ENCODE peak calls at places on chromosome 12, in six cellular contexts. S is aorta, D is MM.1S, W is vagina, R is HFF-Myc, L is cardiac fibroblast. U is an unnamed sample.
A peak's percentile ranks its signal among the peaks of the same experiment; 100 is the strongest.

GRCh38 chr12:122021822-122022392 is at the start of gene BCL7A:
- DNase-seq in R (no peak), W (no peak), L (peak; percentile 77), D (peak; percentile 9), S (peak; percentile 86), U (no peak)

GRCh38 chr12:72511493-72511892 is 239.3 kb downstream of the TRHDE start:
- DNase-seq in L (no peak), W (no peak), D (no peak), R (no peak), S (no peak), U (no peak)

GRCh38 chr12:87332987-87333761 is 696.0 kb downstream of the C12orf50 start:
- DNase-seq in D (no peak), R (no peak), W (no peak), S (no peak), L (no peak), U (no peak)

GRCh38 chr12:54891717-54892478 is 37.6 kb downstream of the MUCL1 start:
- DNase-seq in L (no peak), S (no peak), R (no peak), D (no peak), W (no peak), U (peak; percentile 27)

GRCh38 chr12:2236501-2237294 is 183.9 kb downstream of the CACNA1C start:
- DNase-seq in W (no peak), D (no peak), S (no peak), L (no peak), R (no peak), U (no peak)

GRCh38 chr12:28026701-28027100 is 54.2 kb upstream of the PTHLH start:
- DNase-seq in R (no peak), D (no peak), S (no peak), W (no peak), L (no peak), U (no peak)

GRCh38 chr12:131434208-131435125 is 276.4 kb upstream of the SFSWAP start:
- DNase-seq in L (no peak), R (no peak), W (no peak), S (no peak), D (no peak), U (no peak)

GRCh38 chr12:122681814-122682213 is 21.3 kb downstream of the HCAR2 start:
- DNase-seq in S (no peak), L (peak; percentile 60), R (no peak), W (no peak), D (no peak), U (no peak)

GRCh38 chr12:53279888-53280498 is 11.9 kb downstream of the ESPL1 start:
- DNase-seq in L (no peak), W (no peak), D (no peak), S (no peak), R (no peak), U (no peak)

GRCh38 chr12:122250536-122250935 is 15.8 kb downstream of the VPS33A start:
- DNase-seq in D (no peak), R (no peak), L (no peak), S (no peak), W (no peak), U (no peak)

GRCh38 chr12:25248732-25249131 is 2.0 kb downstream of the KRAS start:
- DNase-seq in W (no peak), S (no peak), R (no peak), D (no peak), L (no peak), U (no peak)

GRCh38 chr12:132904718-132905328 is 17.4 kb upstream of the CHFR start:
- DNase-seq in L (peak; percentile 55), D (no peak), W (no peak), R (no peak), S (peak; percentile 94), U (no peak)

GRCh38 chr12:69985656-69986055 is 160.6 kb downstream of the MYRFL start:
- DNase-seq in W (no peak), D (peak; percentile 17), L (no peak), S (peak; percentile 57), R (no peak), U (no peak)

GRCh38 chr12:69988601-69989194 is 163.7 kb downstream of the MYRFL start:
- DNase-seq in R (no peak), S (no peak), L (peak; percentile 77), W (no peak), D (no peak), U (no peak)

GRCh38 chr12:69984216-69984615 is 159.2 kb downstream of the MYRFL start:
- DNase-seq in S (no peak), L (no peak), R (no peak), W (no peak), D (no peak), U (no peak)

GRCh38 chr12:69986109-69986508 is 161.1 kb downstream of the MYRFL start:
- DNase-seq in S (no peak), W (no peak), D (no peak), L (no peak), R (no peak), U (no peak)

DNA sequence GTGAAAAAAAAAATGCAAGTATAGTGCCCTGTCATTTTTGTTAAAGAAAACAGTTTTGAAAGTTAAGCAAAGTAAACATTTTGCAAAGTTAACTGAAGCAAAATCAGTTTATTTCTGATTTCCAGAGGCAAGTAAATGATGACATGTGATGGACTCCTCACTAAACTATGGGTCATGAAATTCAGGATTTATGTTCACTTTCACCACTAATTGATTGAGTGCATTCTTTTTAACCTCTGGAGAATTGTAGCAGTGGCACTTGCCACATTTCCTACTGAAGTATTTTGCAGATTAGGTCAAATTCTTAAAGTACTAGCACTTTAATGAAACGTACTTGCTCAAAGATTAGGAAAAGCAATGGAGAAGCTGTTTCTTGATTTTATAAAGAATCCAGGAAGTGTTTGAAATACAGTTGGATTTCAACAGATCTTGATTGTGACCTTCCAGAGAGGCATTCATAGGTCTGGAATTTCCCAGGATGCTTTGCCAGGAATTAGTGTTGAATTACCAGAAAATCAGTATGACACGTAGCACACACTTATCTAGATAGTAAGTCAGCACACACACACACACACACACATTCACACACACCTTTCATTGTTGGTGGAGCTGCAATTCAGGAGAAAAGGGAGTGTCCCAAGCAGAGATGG is 162.6 kb downstream of the MYRFL start:
- DNase-seq in L (peak; percentile 96), R (peak; percentile 85), S (no peak), D (no peak), W (no peak), U (no peak)
- H3K4me3 ChIP-seq in L (no peak overlapping the region), R (no peak overlapping the region), S (peak overlapping the region; percentile 22), D (no peak overlapping the region), W (no peak overlapping the region), U (no peak overlapping the region)

GRCh38 chr12:89676935-89677334 is 31.7 kb downstream of the ATP2B1 start:
- DNase-seq in W (no peak), L (no peak), D (no peak), R (no peak), S (no peak), U (no peak)
- H3K4me3 ChIP-seq in W (no peak overlapping the region), L (no peak overlapping the region), D (no peak overlapping the region), R (no peak overlapping the region), S (no peak overlapping the region), U (no peak overlapping the region)

GRCh38 chr12:84161296-84161695 is 751.3 kb downstream of the SLC6A15 start:
- DNase-seq in S (no peak), D (no peak), W (no peak), L (no peak), R (no peak), U (no peak)

GRCh38 chr12:84159245-84159644 is 753.4 kb downstream of the SLC6A15 start:
- DNase-seq in L (no peak), R (no peak), W (no peak), S (no peak), D (no peak), U (no peak)

GRCh38 chr12:84157170-84157569 is 755.4 kb downstream of the SLC6A15 start:
- DNase-seq in L (no peak), R (no peak), S (no peak), W (no peak), D (no peak), U (no peak)
- H3K4me3 ChIP-seq in L (no peak overlapping the region), R (no peak overlapping the region), S (no peak overlapping the region), W (no peak overlapping the region), D (no peak overlapping the region), U (no peak overlapping the region)

GRCh38 chr12:64044171-64044570 is 177.9 kb downstream of the KICS2 start:
- DNase-seq in R (no peak), D (no peak), L (no peak), W (no peak), S (no peak), U (no peak)

GRCh38 chr12:64034901-64035576 is 187.1 kb downstream of the KICS2 start:
- DNase-seq in D (peak; percentile 18), W (no peak), S (no peak), R (no peak), L (no peak), U (no peak)

GRCh38 chr12:64042901-64043300 is 179.2 kb downstream of the KICS2 start:
- DNase-seq in L (peak; percentile 91), W (no peak), R (no peak), D (no peak), S (no peak), U (no peak)

GRCh38 chr12:64036414-64036813 is 185.7 kb downstream of the KICS2 start:
- DNase-seq in W (no peak), D (no peak), L (peak; percentile 28), S (no peak), R (no peak), U (no peak)

GRCh38 chr12:64039285-64039871 is 182.7 kb downstream of the KICS2 start:
- DNase-seq in W (no peak), R (no peak), S (no peak), D (no peak), L (peak; percentile 60), U (peak; percentile 38)
- H3K4me3 ChIP-seq in W (peak overlapping the region; percentile 6), R (no peak overlapping the region), S (peak overlapping the region; percentile 19), D (no peak overlapping the region), L (no peak overlapping the region), U (peak overlapping the region; percentile 41)

GRCh38 chr12:95641299-95641947 is 90.1 kb upstream of the USP44 start:
- DNase-seq in R (no peak), S (no peak), D (no peak), L (no peak), W (no peak), U (no peak)

GRCh38 chr12:95643251-95643650 is 92.0 kb upstream of the USP44 start:
- DNase-seq in L (no peak), S (no peak), R (no peak), W (no peak), D (no peak), U (no peak)

GRCh38 chr12:95646781-95647184 is 95.5 kb upstream of the USP44 start:
- DNase-seq in S (no peak), R (no peak), L (peak; percentile 78), D (no peak), W (no peak), U (no peak)

GRCh38 chr12:95637471-95638155 is 86.3 kb upstream of the USP44 start:
- DNase-seq in W (no peak), D (no peak), L (peak; percentile 96), S (no peak), R (no peak), U (no peak)

DNA sequence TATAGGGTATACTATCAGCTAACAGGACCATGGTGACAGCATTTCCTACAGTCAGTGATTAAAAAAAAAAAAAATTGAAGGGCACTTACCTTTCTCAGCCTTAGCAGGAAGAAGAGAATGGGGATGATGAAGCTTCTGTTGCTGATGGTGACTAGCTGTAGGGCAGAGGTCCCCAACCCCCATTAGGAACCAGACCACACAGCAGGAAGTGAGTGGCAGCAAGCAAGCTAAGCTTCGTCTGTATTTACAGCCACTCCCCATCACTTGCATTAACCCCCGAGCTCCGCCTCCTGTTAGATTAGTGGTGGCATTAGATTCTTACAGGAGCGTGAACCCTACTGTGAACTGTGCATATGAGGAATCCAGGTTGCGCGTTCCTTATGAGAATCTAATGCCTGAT is 91.3 kb upstream of the USP44 start:
- DNase-seq in R (no peak), L (no peak), W (no peak), S (no peak), D (no peak), U (no peak)
- H3K4me3 ChIP-seq in R (no peak overlapping the region), L (no peak overlapping the region), W (no peak overlapping the region), S (no peak overlapping the region), D (no peak overlapping the region), U (no peak overlapping the region)